ENCODE peak calls at places on chromosomes 12 and 14, in eight cellular contexts. R, M, C, S, Y, K, B and F are unnamed samples.

GRCh38 chr12:89949457-89950195 is 241.0 kb upstream of the ATP2B1 start:
- DNase-seq in R (no peak), M (no peak), C (peak; percentile 91), S (peak; percentile 58), Y (no peak), K (no peak), B (peak; percentile 22), F (no peak)

GRCh38 chr12:3101309-3102022 is 24.3 kb downstream of the TSPAN9 start:
- DNase-seq in R (no peak), M (no peak), C (peak; percentile 18), S (no peak), Y (no peak), K (no peak), B (no peak), F (no peak)

GRCh38 chr12:100651694-100652093 is 78.2 kb downstream of the GAS2L3 start:
- DNase-seq in R (no peak), M (no peak), C (no peak), S (no peak), Y (no peak), K (no peak), B (no peak), F (no peak)

GRCh38 chr14:44370727-44371126 is 136.4 kb downstream of the FSCB start:
- DNase-seq in R (no peak), M (no peak), C (no peak), S (no peak), Y (no peak), K (no peak), B (no peak), F (no peak)

GRCh38 chr12:15882055-15882971 is at the start of gene STRAP:
- DNase-seq in R (peak; percentile 82), M (peak; percentile 99), C (peak; percentile 99), S (peak; percentile 96), Y (peak; percentile 93), K (peak; percentile 94), B (peak; percentile 70), F (peak; percentile 77)

GRCh38 chr12:113766880-113767878 is 198.9 kb downstream of the RBM19 start:
- DNase-seq in R (no peak), M (no peak), C (peak; percentile 78), S (no peak), Y (no peak), K (no peak), B (no peak), F (no peak)

GRCh38 chr12:124567035-124567672 is at the start of gene NCOR2:
- DNase-seq in R (no peak), M (no peak), C (no peak), S (peak; percentile 71), Y (peak; percentile 61), K (no peak), B (peak; percentile 67), F (no peak)

GRCh38 chr12:17928708-17929366 is 161.2 kb downstream of the RERGL start:
- DNase-seq in R (no peak), M (no peak), C (no peak), S (no peak), Y (no peak), K (no peak), B (no peak), F (no peak)

GRCh38 chr12:123905319-123905925 is 67.2 kb downstream of the CCDC92 start:
- DNase-seq in R (no peak), M (no peak), C (peak; percentile 87), S (peak; percentile 73), Y (peak; percentile 53), K (peak; percentile 33), B (peak; percentile 41), F (no peak)

GRCh38 chr14:20400965-20401593 is 12.2 kb downstream of the TEP1 start:
- DNase-seq in R (no peak), M (no peak), C (no peak), S (no peak), Y (peak; percentile 11), K (no peak), B (no peak), F (no peak)

GRCh38 chr12:78719721-78720120 is 144.9 kb upstream of the SYT1 start:
- DNase-seq in R (no peak), M (no peak), C (no peak), S (no peak), Y (no peak), K (no peak), B (no peak), F (no peak)

GRCh38 chr12:119710941-119711551 is 43.1 kb downstream of the PRKAB1 start:
- DNase-seq in R (peak; percentile 75), M (no peak), C (no peak), S (no peak), Y (no peak), K (peak; percentile 24), B (no peak), F (no peak)